ENCODE peak calls at places on chromosomes 12 and 14, in five cellular contexts. G is astrocyte; O is CD4-positive, CD25-positive, alpha-beta regulatory T cell; Z is lung; R is right atrium auricular region. D is an unnamed sample. For H3K27me3, the result is how much of the 10 kb centered on the place peaks cover.

GRCh38 chr12:104743181-104743580 is 214.9 kb downstream of the SLC41A2 start:
- DNase-seq in G (no peak), O (no peak), Z (no peak), R (no peak), D (no peak)

GRCh38 chr14:102867826-102868580 is 54.5 kb upstream of the AMN start:
- DNase-seq in G (no peak), O (no peak), Z (no peak), R (no peak), D (no peak)

GRCh38 chr12:132248439-132249157 is 80.8 kb downstream of the GALNT9 start:
- DNase-seq in G (peak), O (no peak), Z (no peak), R (no peak), D (no peak)

GRCh38 chr12:75489613-75490210 is 9.2 kb downstream of the GLIPR1 start:
- DNase-seq in G (peak), O (no peak), Z (no peak), R (no peak), D (no peak)

GRCh38 chr14:32205554-32205953 is 2.5 kb upstream of the RNU6-8 start:
- DNase-seq in G (no peak), O (no peak), Z (no peak), R (no peak), D (no peak)

GRCh38 chr14:24871302-24871701 is 178.6 kb downstream of the STXBP6 start:
- DNase-seq in G (no peak), O (no peak), Z (no peak), R (no peak), D (no peak)

GRCh38 chr14:99321236-99321925 is 49.4 kb upstream of the BCL11B start:
- DNase-seq in G (no peak), O (no peak), Z (no peak), R (no peak), D (no peak)

GRCh38 chr12:47491516-47491915 is 214.3 kb downstream of the RPAP3 start:
- DNase-seq in G (no peak), O (no peak), Z (no peak), R (no peak), D (no peak)

GRCh38 chr12:76422154-76422877 is 74.1 kb upstream of the BBS10 start:
- DNase-seq in G (peak), O (no peak), Z (no peak), R (no peak), D (no peak)

GRCh38 chr12:100043657-100044056 is 58.9 kb upstream of the ANKS1B start:
- DNase-seq in G (no peak), O (no peak), Z (no peak), R (no peak), D (no peak)

GRCh38 chr14:85296466-85297210 is 233.3 kb upstream of the FLRT2 start:
- DNase-seq in G (peak), O (no peak), Z (no peak), R (no peak), D (no peak)

GRCh38 chr14:106141242-106142220 is 615.1 kb downstream of the TMEM121 start:
- DNase-seq in G (no peak), O (peak), Z (no peak), R (no peak), D (peak)

GRCh38 chr14:34522496-34522895 is 17.0 kb downstream of the EAPP start:
- DNase-seq in G (no peak), O (no peak), Z (no peak), R (no peak), D (no peak)

GRCh38 chr12:62256408-62257079 is 3.7 kb upstream of the USP15 start:
- DNase-seq in G (peak), O (no peak), Z (no peak), R (no peak), D (no peak)

GRCh38 chr14:91496790-91497189 is 13.3 kb downstream of the PPP4R3A start:
- DNase-seq in G (no peak), O (no peak), Z (no peak), R (no peak), D (no peak)

GRCh38 chr14:99312106-99312505 is 40.1 kb upstream of the BCL11B start:
- DNase-seq in G (no peak), O (no peak), Z (no peak), R (peak), D (no peak)

GRCh38 chr12:112140728-112141127 is 15.4 kb downstream of the TRAFD1 start:
- DNase-seq in G (no peak), O (no peak), Z (no peak), R (no peak), D (no peak)

GRCh38 chr12:59431266-59431665 is 164.6 kb upstream of the SLC16A7 start:
- DNase-seq in G (no peak), O (no peak), Z (no peak), R (no peak), D (no peak)

GRCh38 chr12:94151577-94151976 is 3.2 kb downstream of the PLXNC1 start:
- DNase-seq in G (no peak), O (no peak), Z (no peak), R (no peak), D (no peak)

GRCh38 chr12:20624718-20625117 is 70.4 kb upstream of the SLCO1C1 start:
- DNase-seq in G (no peak), O (no peak), Z (no peak), R (no peak), D (no peak)

GRCh38 chr12:124703852-124704251 is 136.4 kb upstream of the NCOR2 start:
- DNase-seq in G (no peak), O (no peak), Z (no peak), R (no peak), D (no peak)

GRCh38 chr12:87836190-87836589 is 193.0 kb downstream of the C12orf50 start:
- DNase-seq in G (no peak), O (no peak), Z (no peak), R (no peak), D (no peak)

GRCh38 chr14:56841611-56842010 is 31.3 kb upstream of the OTX2 start:
- DNase-seq in G (no peak), O (no peak), Z (no peak), R (no peak), D (no peak)

GRCh38 chr12:48936379-48936979 is 11.2 kb upstream of the FKBP11 start:
- DNase-seq in G (peak), O (peak), Z (peak), R (peak), D (peak)

GRCh38 chr14:75341639-75342038 is 63.0 kb downstream of the FOS start:
- DNase-seq in G (no peak), O (no peak), Z (no peak), R (no peak), D (no peak)

DNA sequence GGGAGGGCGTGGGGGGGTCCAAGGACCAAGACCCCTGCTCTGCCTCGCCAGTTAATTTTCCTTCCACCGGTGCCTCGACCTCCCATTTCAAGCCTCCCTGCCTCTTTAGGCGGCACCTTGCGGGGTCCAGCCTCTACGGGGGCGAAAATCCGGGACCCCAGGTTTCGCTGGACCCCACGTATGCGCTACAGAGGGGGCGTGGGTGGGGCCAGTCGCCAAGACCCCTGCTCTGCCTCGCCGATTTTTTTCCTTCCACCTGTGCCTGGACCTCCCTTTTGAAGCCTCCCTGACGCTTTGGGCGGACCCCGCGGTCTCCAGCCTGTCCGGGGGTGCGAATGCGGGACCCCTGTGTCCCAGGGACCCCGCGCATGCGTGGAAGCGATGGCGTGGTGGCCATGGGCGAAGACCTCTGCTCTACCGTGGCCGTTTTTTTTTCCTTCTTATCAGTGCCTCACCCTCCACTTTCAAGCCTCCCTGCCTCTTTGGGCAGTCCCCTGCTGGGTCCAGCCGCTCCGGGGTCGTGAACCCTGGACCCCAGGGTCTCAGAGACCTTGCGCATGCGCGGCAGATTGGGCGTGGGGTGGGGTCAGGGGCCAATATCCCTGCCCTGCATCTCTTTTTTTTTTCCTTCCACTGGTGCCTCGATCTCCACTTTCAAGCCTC is 324.2 kb downstream of the ALG10 start:
- DNase-seq in G (no peak), O (no peak), Z (no peak), R (no peak), D (no peak)
- H3K27me3 ChIP-seq in G (under half), O (under half), Z (under half), R (under half), D (under half)

GRCh38 chr12:109617496-109617895 is 43.9 kb downstream of the MVK start:
- DNase-seq in G (no peak), O (no peak), Z (no peak), R (no peak), D (no peak)
- H3K4me3 ChIP-seq in G (no peak), O (no peak), Z (no peak), R (no peak), D (no peak)

GRCh38 chr12:12469386-12469785 is 93.3 kb downstream of the DUSP16 start:
- DNase-seq in G (no peak), O (no peak), Z (no peak), R (no peak), D (no peak)
- H3K27me3 ChIP-seq in G (under half), O (under half), Z (under half), R (under half), D (under half)

DNA sequence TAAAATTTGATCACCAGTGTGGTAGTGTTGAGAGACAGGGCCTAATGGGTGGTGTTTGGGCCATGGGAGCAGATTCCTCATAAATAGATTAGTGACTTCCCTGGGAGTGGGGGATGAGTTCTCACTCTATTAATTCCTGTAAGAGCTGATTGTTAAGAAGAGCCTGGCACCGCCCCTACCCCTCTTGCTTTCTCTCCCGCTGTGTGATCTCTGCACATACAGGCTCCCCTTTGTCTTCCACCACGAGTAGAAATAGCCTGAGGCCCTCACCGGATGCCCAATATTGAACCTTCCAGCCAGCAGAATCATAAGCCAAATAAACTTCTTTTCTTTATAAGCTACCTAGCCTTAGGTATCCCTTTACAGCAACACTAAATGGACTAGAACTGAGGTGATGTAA is 31.9 kb upstream of the CAND1 start:
- DNase-seq in G (no peak), O (no peak), Z (no peak), R (no peak), D (no peak)
- H3K4me3 ChIP-seq in G (no peak), O (no peak), Z (no peak), R (no peak), D (no peak)

GRCh38 chr12:52822771-52823510 is 9.0 kb upstream of the KRT4 start:
- DNase-seq in G (no peak), O (no peak), Z (no peak), R (no peak), D (no peak)

GRCh38 chr12:52825961-52826360 is 8.2 kb downstream of the KRT79 start:
- DNase-seq in G (no peak), O (no peak), Z (no peak), R (no peak), D (no peak)

GRCh38 chr12:52824741-52825410 is 9.2 kb downstream of the KRT79 start:
- DNase-seq in G (no peak), O (no peak), Z (no peak), R (no peak), D (no peak)

GRCh38 chr12:52821826-52822660 is 8.1 kb upstream of the KRT4 start:
- DNase-seq in G (no peak), O (no peak), Z (no peak), R (no peak), D (no peak)

DNA sequence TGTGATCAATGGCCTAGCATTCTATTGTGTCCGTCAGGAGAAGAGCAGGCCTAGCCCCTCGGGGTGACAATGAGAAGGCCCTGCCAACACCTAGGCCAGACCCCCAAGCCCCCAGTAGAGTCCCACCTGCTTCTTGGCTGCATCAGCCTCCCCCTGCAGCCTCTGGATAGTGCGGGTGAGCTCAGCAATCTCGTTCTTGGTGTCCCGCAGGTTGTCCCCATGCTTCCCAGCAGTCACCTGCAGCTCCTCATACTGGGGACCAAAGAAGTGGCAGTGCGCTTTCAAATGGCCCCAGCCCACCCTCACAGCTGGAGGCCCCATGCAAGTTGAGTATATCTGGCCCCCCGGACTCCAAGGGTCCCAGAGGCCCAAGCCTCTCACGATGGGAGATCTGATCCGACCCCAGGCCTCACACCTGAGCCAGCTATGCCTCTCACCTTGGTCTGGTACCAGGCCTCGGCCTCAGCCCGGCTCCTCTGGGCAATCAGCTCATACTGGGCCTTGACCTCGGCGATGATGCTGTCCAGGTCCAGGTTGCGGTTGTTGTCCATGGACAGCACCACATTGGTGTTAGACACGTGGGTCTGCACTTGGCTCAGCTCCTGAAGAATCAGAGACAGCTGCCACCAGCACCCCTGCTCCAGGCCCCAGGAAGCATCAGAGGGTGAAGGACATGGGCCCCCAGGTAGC is 10.0 kb upstream of the KRT4 start:
- DNase-seq in G (no peak), O (no peak), Z (no peak), R (no peak), D (no peak)
- H3K27me3 ChIP-seq in G (under half), O (under half), Z (under half), R (under half), D (under half)

GRCh38 chr12:64039285-64039871 is 182.7 kb downstream of the KICS2 start:
- DNase-seq in G (peak), O (no peak), Z (no peak), R (no peak), D (no peak)
- H3K4me3 ChIP-seq in G (no peak), O (no peak), Z (no peak), R (peak), D (no peak)

DNA sequence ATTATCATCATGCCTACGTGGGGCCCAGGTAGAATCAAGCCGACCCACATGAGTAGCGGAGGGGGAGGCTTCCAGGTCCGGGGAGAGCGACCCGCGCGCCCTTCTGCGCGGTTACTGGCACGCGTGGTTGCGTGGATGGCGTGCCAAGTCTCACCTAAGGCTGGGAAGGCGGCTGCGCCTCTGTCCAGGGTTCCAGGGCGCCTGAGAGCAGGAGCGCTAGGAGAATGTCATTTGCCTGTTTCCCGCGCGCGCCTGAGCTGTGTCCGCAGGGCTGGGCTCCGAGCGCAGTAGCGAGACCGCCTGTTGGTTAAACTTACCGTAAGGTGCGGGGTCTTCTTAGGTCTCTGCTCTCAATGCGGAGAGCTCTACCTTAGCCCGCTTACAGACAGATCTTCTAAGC is 1539.3 kb upstream of the TMEM132C start:
- DNase-seq in G (no peak), O (no peak), Z (no peak), R (no peak), D (no peak)
- H3K27me3 ChIP-seq in G (under half), O (under half), Z (under half), R (under half), D (under half)